ENCODE peak calls at places on chromosomes 16 and 17, in ten cellular contexts. B is NCI-H1436; J is H54; N is GM03348; V is NCI-H774; I is NCI-H1092 treated with DMSO at 0.1 percent for 48 hours; U is COR-L47; M is activated CD4-positive, alpha-beta memory T cell treated with anti-CD3 and anti-CD28 coated beads, Interleukin-2, amount 10 ng/mL, durations not matched to agents 7 days and 5 days; P is RCC 7860; W is AG08396. G is an unnamed sample.
A peak's percentile ranks its signal among the peaks of the same experiment; 100 is the strongest.

GRCh38 chr16:77762260-77762659 is 26.1 kb upstream of the VAT1L start:
- DNase-seq in U (no peak), J (no peak), V (no peak), I (no peak), M (no peak), P (no peak), B (no peak), N (no peak), W (no peak), G (no peak)

GRCh38 chr16:66484453-66485213 is 57.5 kb downstream of the BEAN1 start:
- DNase-seq in W (no peak), B (no peak), J (no peak), P (no peak), N (no peak), M (no peak), I (no peak), U (no peak), V (no peak), G (no peak)

GRCh38 chr16:75296606-75297005 is 45.2 kb upstream of the BCAR1 start:
- DNase-seq in U (no peak), W (no peak), P (no peak), M (no peak), I (peak; percentile 70), J (no peak), B (no peak), N (no peak), V (peak; percentile 12), G (no peak)

GRCh38 chr16:14606102-14606501 is 24.0 kb downstream of the PARN start:
- DNase-seq in W (no peak), U (no peak), B (no peak), V (no peak), M (no peak), N (no peak), J (no peak), P (no peak), I (no peak), G (no peak)

GRCh38 chr16:88732961-88733294 is 26.6 kb downstream of the CTU2 start:
- DNase-seq in N (no peak), B (no peak), M (no peak), W (no peak), V (no peak), U (no peak), J (no peak), I (no peak), P (no peak), G (no peak)

GRCh38 chr17:76155988-76156661 is 15.1 kb upstream of the FOXJ1 start:
- DNase-seq in U (no peak), P (no peak), B (no peak), J (no peak), M (no peak), N (no peak), W (no peak), I (no peak), V (no peak), G (peak; percentile 63)

GRCh38 chr17:80720624-80721577 is 176.3 kb downstream of the RPTOR start:
- DNase-seq in M (peak; percentile 87), V (no peak), J (peak; percentile 61), P (peak; percentile 86), U (no peak), W (no peak), B (no peak), N (no peak), I (no peak), G (no peak)

GRCh38 chr17:44628234-44629188 is 27.8 kb upstream of the MEIOC start:
- DNase-seq in V (peak; percentile 61), I (peak; percentile 87), P (peak; percentile 8), W (no peak), U (no peak), B (no peak), M (no peak), J (no peak), N (no peak), G (no peak)

GRCh38 chr16:50842589-50842988 is 100.7 kb downstream of the CYLD start:
- DNase-seq in N (no peak), M (no peak), P (no peak), I (no peak), V (no peak), W (no peak), B (no peak), J (no peak), U (no peak), G (no peak)

GRCh38 chr17:59466943-59467801 is 98.2 kb upstream of the DHX40 start:
- DNase-seq in W (no peak), J (no peak), N (no peak), M (no peak), B (peak; percentile 37), I (peak; percentile 12), V (no peak), U (peak; percentile 60), P (no peak), G (no peak)

GRCh38 chr16:85464342-85465305 is 148.5 kb upstream of the GSE1 start:
- DNase-seq in U (peak; percentile 32), N (no peak), P (no peak), M (no peak), B (no peak), W (no peak), J (no peak), V (no peak), I (peak; percentile 37), G (no peak)

GRCh38 chr17:81188491-81188840 is 22.4 kb upstream of the AATK start:
- DNase-seq in B (no peak), N (no peak), V (no peak), M (no peak), U (no peak), J (no peak), I (no peak), P (no peak), W (no peak), G (no peak)

GRCh38 chr17:75979705-75980187 is 706 bp downstream of the TEN1 start:
- DNase-seq in U (no peak), I (no peak), N (no peak), V (no peak), M (no peak), J (no peak), P (no peak), B (no peak), W (no peak), G (no peak)

GRCh38 chr17:41429667-41430066 is 5.3 kb upstream of the KRT37 start:
- DNase-seq in B (no peak), V (no peak), M (no peak), W (no peak), I (no peak), J (no peak), P (no peak), U (no peak), N (no peak), G (no peak)

GRCh38 chr17:48510761-48511604 is 19.8 kb downstream of the HOXB1 start:
- DNase-seq in P (no peak), W (no peak), B (no peak), V (no peak), M (peak; percentile 49), I (no peak), J (no peak), N (peak; percentile 66), U (no peak), G (no peak)

GRCh38 chr16:69049146-69049545 is 56.3 kb upstream of the HAS3 start:
- DNase-seq in B (no peak), J (peak; percentile 42), P (peak; percentile 80), W (peak; percentile 32), I (no peak), M (no peak), U (no peak), N (peak; percentile 81), V (no peak), G (no peak)

GRCh38 chr16:54244061-54244886 is 42.3 kb downstream of the IRX3 start:
- DNase-seq in P (no peak), M (no peak), U (peak; percentile 24), I (peak; percentile 28), V (no peak), J (no peak), N (no peak), B (no peak), W (no peak), G (no peak)

GRCh38 chr17:73359987-73360410 is 48.2 kb upstream of the CDC42EP4 start:
- DNase-seq in N (no peak), P (no peak), I (no peak), J (no peak), B (no peak), V (no peak), M (no peak), W (no peak), U (peak; percentile 62), G (peak; percentile 75)

GRCh38 chr16:8649829-8650554 is 24.4 kb upstream of the ABAT start:
- DNase-seq in V (no peak), P (no peak), J (no peak), I (no peak), N (no peak), B (no peak), W (no peak), M (no peak), U (no peak), G (no peak)

GRCh38 chr17:38554430-38555350 is 51.1 kb downstream of the SRCIN1 start:
- DNase-seq in B (peak; percentile 94), U (peak; percentile 83), W (no peak), M (no peak), N (no peak), P (no peak), J (no peak), I (peak; percentile 73), V (peak; percentile 92), G (no peak)

GRCh38 chr16:67244387-67245188 is 2.7 kb downstream of the FHOD1 start:
- DNase-seq in M (peak; percentile 87), P (peak; percentile 78), U (no peak), J (peak; percentile 78), V (no peak), I (no peak), B (no peak), N (peak; percentile 88), W (peak; percentile 80), G (peak; percentile 81)

GRCh38 chr17:60421273-60422161 is 772 bp upstream of the CHCT1 start:
- DNase-seq in B (no peak), U (peak; percentile 26), I (peak; percentile 32), P (peak; percentile 24), M (peak; percentile 81), N (peak; percentile 91), J (no peak), W (peak; percentile 84), V (no peak), G (no peak)

GRCh38 chr16:3838600-3839401 is 41.7 kb downstream of the CREBBP start:
- DNase-seq in J (no peak), I (no peak), U (no peak), N (no peak), B (no peak), P (no peak), W (no peak), V (no peak), M (no peak), G (no peak)

GRCh38 chr16:86951831-86952598 is 365.2 kb downstream of the C16orf95 start:
- DNase-seq in P (peak; percentile 98), J (peak; percentile 81), I (no peak), V (no peak), U (no peak), W (peak; percentile 77), M (no peak), N (peak; percentile 84), B (no peak), G (no peak)

GRCh38 chr16:4960579-4960978 is 2.4 kb downstream of the SEC14L5 start:
- DNase-seq in P (no peak), J (no peak), M (no peak), V (no peak), U (no peak), W (no peak), N (no peak), I (no peak), B (no peak), G (no peak)

GRCh38 chr17:1997587-1998425 is 27.3 kb downstream of the RTN4RL1 start:
- DNase-seq in P (no peak), U (no peak), N (peak; percentile 57), V (no peak), J (no peak), M (no peak), I (peak; percentile 35), W (peak; percentile 48), B (no peak), G (peak; percentile 86)

GRCh38 chr16:16861546-16861945 is 482.6 kb downstream of the NPIPA7 start:
- DNase-seq in B (peak; percentile 41), M (peak; percentile 57), I (peak; percentile 21), U (no peak), V (peak; percentile 14), P (peak; percentile 8), J (peak; percentile 18), N (peak; percentile 80), W (peak; percentile 36), G (peak; percentile 39)

GRCh38 chr16:68206224-68206623 is 29.7 kb downstream of the ESRP2 start:
- DNase-seq in W (no peak), B (no peak), N (no peak), V (no peak), I (no peak), P (no peak), J (no peak), U (no peak), M (no peak), G (no peak)

G was measured in T47D.